ENCODE peak calls at places on chromosomes 13 and 19, in ten cellular contexts. V, C, D, I, R, H, K, N, S and X are unnamed samples.

GRCh38 chr19:47660435-47660832 is 51.5 kb downstream of the BICRA start:
- DNase-seq in V (no peak), C (no peak), D (no peak), I (no peak), R (no peak), H (no peak), K (no peak), N (no peak), S (no peak), X (no peak)

GRCh38 chr13:31159306-31159705 is 2.4 kb downstream of the HSPH1 start:
- DNase-seq in V (no peak), C (no peak), D (no peak), I (no peak), R (no peak), H (no peak), K (no peak), N (no peak), S (no peak), X (no peak)

GRCh38 chr19:54164369-54165068 is 5.0 kb upstream of the LENG1 start:
- DNase-seq in V (peak), C (no peak), D (peak), I (no peak), R (peak), H (peak), K (peak), N (peak), S (no peak), X (no peak)

GRCh38 chr19:53357821-53358581 is 7.5 kb upstream of the ZNF525 start:
- DNase-seq in V (no peak), C (no peak), D (no peak), I (no peak), R (no peak), H (no peak), K (no peak), N (no peak), S (no peak), X (no peak)

GRCh38 chr13:93646247-93646646 is 419.6 kb downstream of the GPC6 start:
- DNase-seq in V (no peak), C (no peak), D (no peak), I (no peak), R (no peak), H (no peak), K (no peak), N (no peak), S (no peak), X (no peak)

GRCh38 chr19:9086761-9087160 is at the start of gene OR1M1:
- DNase-seq in V (no peak), C (no peak), D (no peak), I (no peak), R (no peak), H (no peak), K (no peak), N (no peak), S (no peak), X (no peak)

GRCh38 chr13:98853791-98854191 is 101.3 kb upstream of the SLC15A1 start:
- DNase-seq in V (no peak), C (no peak), D (no peak), I (no peak), R (no peak), H (no peak), K (peak), N (no peak), S (no peak), X (no peak)

GRCh38 chr13:31896427-31896826 is 135.1 kb upstream of the FRY start:
- DNase-seq in V (no peak), C (no peak), D (no peak), I (no peak), R (no peak), H (no peak), K (no peak), N (no peak), S (no peak), X (no peak)

GRCh38 chr13:95547531-95548167 is 4.9 kb upstream of the CLDN10 start:
- DNase-seq in V (no peak), C (no peak), D (no peak), I (no peak), R (no peak), H (no peak), K (no peak), N (no peak), S (no peak), X (no peak)

GRCh38 chr19:15404097-15404779 is 14.6 kb downstream of the AKAP8L start:
- DNase-seq in V (no peak), C (no peak), D (peak), I (no peak), R (no peak), H (no peak), K (no peak), N (no peak), S (no peak), X (no peak)

GRCh38 chr13:84121456-84121855 is 239.2 kb upstream of the SLITRK1 start:
- DNase-seq in V (no peak), C (peak), D (no peak), I (no peak), R (no peak), H (no peak), K (no peak), N (no peak), S (no peak), X (no peak)